ENCODE peak calls at places on chromosomes 16 and 17, in six cellular contexts. One of them, this sample, is unnamed.

GRCh38 chr17:48215583-48216139 is 108.1 kb downstream of the SNX11 start:
- DNase-seq in hypothalamus: no peak
- DNase-seq in ovary: no peak
- DNase-seq in mesendoderm: peak
- DNase-seq in endothelial cell: peak
- DNase-seq in LHCN-M2: peak
- DNase-seq in this sample: no peak

GRCh38 chr17:17200831-17201230 is 5.3 kb downstream of the PLD6 start:
- DNase-seq in hypothalamus: no peak
- DNase-seq in ovary: peak
- DNase-seq in mesendoderm: no peak
- DNase-seq in endothelial cell: no peak
- DNase-seq in LHCN-M2: no peak
- DNase-seq in this sample: no peak

GRCh38 chr17:30176845-30177244 is 58.7 kb downstream of the SLC6A4 start:
- DNase-seq in hypothalamus: no peak
- DNase-seq in ovary: no peak
- DNase-seq in mesendoderm: no peak
- DNase-seq in endothelial cell: no peak
- DNase-seq in LHCN-M2: no peak
- DNase-seq in this sample: no peak

GRCh38 chr17:5832886-5833285 is 237.3 kb upstream of the WSCD1 start:
- DNase-seq in hypothalamus: no peak
- DNase-seq in ovary: no peak
- DNase-seq in mesendoderm: peak
- DNase-seq in endothelial cell: no peak
- DNase-seq in LHCN-M2: peak
- DNase-seq in this sample: no peak

GRCh38 chr17:9470171-9470570 is 105.4 kb downstream of the STX8 start:
- DNase-seq in hypothalamus: no peak
- DNase-seq in ovary: no peak
- DNase-seq in mesendoderm: no peak
- DNase-seq in endothelial cell: no peak
- DNase-seq in LHCN-M2: no peak
- DNase-seq in this sample: no peak

GRCh38 chr16:84616515-84616914 is 1.4 kb downstream of the COTL1 start:
- DNase-seq in hypothalamus: no peak
- DNase-seq in ovary: no peak
- DNase-seq in mesendoderm: no peak
- DNase-seq in endothelial cell: no peak
- DNase-seq in LHCN-M2: no peak
- DNase-seq in this sample: no peak

GRCh38 chr17:20775331-20775730 is 195.8 kb downstream of the CDRT15L2 start:
- DNase-seq in hypothalamus: no peak
- DNase-seq in ovary: no peak
- DNase-seq in mesendoderm: no peak
- DNase-seq in endothelial cell: no peak
- DNase-seq in LHCN-M2: no peak
- DNase-seq in this sample: no peak

GRCh38 chr17:77875881-77876509 is 82.5 kb upstream of the TNRC6C start:
- DNase-seq in hypothalamus: no peak
- DNase-seq in ovary: no peak
- DNase-seq in mesendoderm: no peak
- DNase-seq in endothelial cell: no peak
- DNase-seq in LHCN-M2: peak
- DNase-seq in this sample: no peak

GRCh38 chr17:78822552-78822951 is 18.1 kb downstream of the USP36 start:
- DNase-seq in hypothalamus: no peak
- DNase-seq in ovary: no peak
- DNase-seq in mesendoderm: no peak
- DNase-seq in endothelial cell: no peak
- DNase-seq in LHCN-M2: no peak
- DNase-seq in this sample: no peak

GRCh38 chr17:49887086-49887743 is 39.3 kb upstream of the TAC4 start:
- DNase-seq in hypothalamus: no peak
- DNase-seq in ovary: no peak
- DNase-seq in mesendoderm: peak
- DNase-seq in endothelial cell: no peak
- DNase-seq in LHCN-M2: no peak
- DNase-seq in this sample: peak

GRCh38 chr16:88419790-88420189 is 33.3 kb upstream of the ZFPM1 start:
- DNase-seq in hypothalamus: no peak
- DNase-seq in ovary: no peak
- DNase-seq in mesendoderm: no peak
- DNase-seq in endothelial cell: no peak
- DNase-seq in LHCN-M2: no peak
- DNase-seq in this sample: no peak

GRCh38 chr17:49495842-49496182 is 719 bp downstream of the NGFR start:
- DNase-seq in hypothalamus: no peak
- DNase-seq in ovary: no peak
- DNase-seq in mesendoderm: no peak
- DNase-seq in endothelial cell: no peak
- DNase-seq in LHCN-M2: no peak
- DNase-seq in this sample: no peak

GRCh38 chr16:25177512-25177830 is 39.3 kb upstream of the AQP8 start:
- DNase-seq in hypothalamus: no peak
- DNase-seq in ovary: no peak
- DNase-seq in mesendoderm: no peak
- DNase-seq in endothelial cell: no peak
- DNase-seq in LHCN-M2: no peak
- DNase-seq in this sample: no peak

GRCh38 chr16:3876695-3877094 is 3.8 kb downstream of the CREBBP start:
- DNase-seq in hypothalamus: no peak
- DNase-seq in ovary: no peak
- DNase-seq in mesendoderm: no peak
- DNase-seq in endothelial cell: no peak
- DNase-seq in LHCN-M2: no peak
- DNase-seq in this sample: no peak

GRCh38 chr16:54048994-54049929 is 237.3 kb downstream of the IRX3 start:
- DNase-seq in hypothalamus: no peak
- DNase-seq in ovary: no peak
- DNase-seq in mesendoderm: peak
- DNase-seq in endothelial cell: no peak
- DNase-seq in LHCN-M2: no peak
- DNase-seq in this sample: no peak

GRCh38 chr16:46822270-46822669 is 8.7 kb downstream of the C16orf87 start:
- DNase-seq in hypothalamus: no peak
- DNase-seq in ovary: no peak
- DNase-seq in mesendoderm: no peak
- DNase-seq in endothelial cell: no peak
- DNase-seq in LHCN-M2: peak
- DNase-seq in this sample: no peak

GRCh38 chr16:3589441-3589921 is 12.3 kb upstream of the NLRC3 start:
- DNase-seq in hypothalamus: no peak
- DNase-seq in ovary: no peak
- DNase-seq in mesendoderm: no peak
- DNase-seq in endothelial cell: no peak
- DNase-seq in LHCN-M2: no peak
- DNase-seq in this sample: no peak

GRCh38 chr16:660459-661183 is 7.3 kb upstream of the RHOT2 start:
- DNase-seq in hypothalamus: peak
- DNase-seq in ovary: peak
- DNase-seq in mesendoderm: peak
- DNase-seq in endothelial cell: peak
- DNase-seq in LHCN-M2: peak
- DNase-seq in this sample: peak

GRCh38 chr17:77320046-77320445 is 179.3 kb downstream of the SEC14L1 start:
- DNase-seq in hypothalamus: no peak
- DNase-seq in ovary: peak
- DNase-seq in mesendoderm: no peak
- DNase-seq in endothelial cell: no peak
- DNase-seq in LHCN-M2: peak
- DNase-seq in this sample: peak

GRCh38 chr16:64092284-64092683 is 1029.6 kb downstream of the CDH11 start:
- DNase-seq in hypothalamus: no peak
- DNase-seq in ovary: no peak
- DNase-seq in mesendoderm: no peak
- DNase-seq in endothelial cell: no peak
- DNase-seq in LHCN-M2: peak
- DNase-seq in this sample: no peak

GRCh38 chr16:49972280-49972679 is 52.7 kb upstream of the CNEP1R1 start:
- DNase-seq in hypothalamus: no peak
- DNase-seq in ovary: no peak
- DNase-seq in mesendoderm: no peak
- DNase-seq in endothelial cell: no peak
- DNase-seq in LHCN-M2: no peak
- DNase-seq in this sample: no peak

This sample was measured in lower leg skin.